ENCODE peak calls at places on chromosomes 1 and 21, in seven cellular contexts. F is testis, C is H1, U is adrenal gland, K is IMR-90, W is GM12891, V is transverse colon. N is an unnamed sample.

GRCh38 chr1:96557336-96557735 is 164.2 kb upstream of the PTBP2 start:
- DNase-seq in U (no peak), F (no peak), K (peak), W (no peak), V (no peak), C (no peak), N (no peak)

GRCh38 chr1:232110281-232111090 is 483.9 kb downstream of the DISC1 start:
- DNase-seq in W (no peak), K (peak), F (no peak), U (no peak), C (peak), V (no peak), N (no peak)

GRCh38 chr21:39004776-39005605 is 178.3 kb downstream of the PSMG1 start:
- DNase-seq in C (no peak), U (peak), K (peak), F (no peak), W (no peak), V (peak), N (no peak)

GRCh38 chr1:154404511-154404931 is 622 bp upstream of the IL6R start:
- DNase-seq in W (no peak), F (no peak), V (no peak), U (no peak), K (no peak), C (no peak), N (no peak)

GRCh38 chr21:43718872-43719747 is at the start of gene PDXK:
- DNase-seq in F (peak), W (peak), V (peak), K (peak), C (peak), U (peak), N (peak)

GRCh38 chr21:31593161-31593560 is 66.3 kb upstream of the SOD1 start:
- DNase-seq in V (no peak), U (no peak), C (no peak), F (no peak), K (no peak), W (no peak), N (no peak)

GRCh38 chr1:197663178-197663953 is 111.9 kb downstream of the DENND1B start:
- DNase-seq in V (no peak), U (no peak), K (no peak), F (no peak), C (no peak), W (no peak), N (no peak)

GRCh38 chr21:44466996-44467858 is 11.9 kb downstream of the LRRC3 start:
- DNase-seq in W (no peak), C (no peak), F (no peak), K (no peak), V (no peak), U (no peak), N (no peak)

GRCh38 chr1:99554727-99555126 is 91.2 kb upstream of the PALMD start:
- DNase-seq in U (no peak), K (no peak), W (no peak), C (no peak), F (no peak), V (no peak), N (no peak)

GRCh38 chr1:163090321-163090945 is 21.3 kb downstream of the RGS4 start:
- DNase-seq in W (no peak), V (no peak), K (peak), U (no peak), F (no peak), C (no peak), N (no peak)

GRCh38 chr1:109112056-109112651 is 1.8 kb upstream of the ELAPOR1 start:
- DNase-seq in W (no peak), V (no peak), K (peak), C (no peak), F (no peak), U (no peak), N (peak)

GRCh38 chr1:5990913-5991783 is 1.1 kb downstream of the NPHP4 start:
- DNase-seq in U (peak), K (peak), C (no peak), F (peak), V (peak), W (peak), N (peak)

GRCh38 chr1:69523032-69523431 is 44.7 kb upstream of the LRRC7 start:
- DNase-seq in V (no peak), W (no peak), F (no peak), K (peak), C (no peak), U (no peak), N (peak)

GRCh38 chr1:236018885-236019453 is 45.9 kb downstream of the NID1 start:
- DNase-seq in V (peak), C (no peak), U (peak), F (peak), W (no peak), K (peak), N (no peak)

GRCh38 chr1:37473431-37474050 is 839 bp upstream of the ZC3H12A start:
- DNase-seq in V (no peak), U (peak), W (no peak), K (no peak), C (no peak), F (no peak), N (no peak)

GRCh38 chr1:30908886-30909777 is 574 bp upstream of the SDC3 start:
- DNase-seq in F (no peak), W (no peak), U (peak), K (no peak), C (peak), V (peak), N (no peak)

GRCh38 chr1:58784758-58785423 is 1.0 kb upstream of the JUN start:
- DNase-seq in K (peak), U (peak), V (peak), C (peak), F (peak), W (peak), N (no peak)
- TF ChIP-seq POLR2A in K (peak), U (peak), V (peak), C (peak), F (no peak), W (peak), N (peak)

DNA sequence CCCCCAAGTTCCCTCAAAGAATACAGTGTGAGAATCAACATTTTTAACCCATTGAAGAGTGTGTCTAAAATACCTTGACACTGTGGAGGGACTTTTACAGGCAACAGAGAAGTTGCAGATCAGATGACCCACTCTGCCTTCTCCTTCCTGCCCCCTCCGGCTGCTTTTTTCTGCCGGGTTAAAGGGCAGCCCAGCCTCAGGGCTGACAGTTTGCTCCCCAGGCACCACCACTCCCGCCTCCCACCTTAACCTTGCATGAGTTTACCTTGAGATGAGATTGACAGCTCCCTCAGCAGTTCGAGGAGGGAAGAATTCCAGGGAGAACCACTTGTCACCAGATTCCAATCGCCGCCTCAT is 3.2 kb downstream of the MTHFR start:
- DNase-seq in W (no peak), K (peak), F (peak), V (no peak), C (no peak), U (peak), N (no peak)
- TF ChIP-seq POLR2A in W (no peak), K (no peak), F (no peak), V (no peak), C (no peak), U (no peak), N (no peak)

GRCh38 chr1:151977662-151978230 is 15.9 kb downstream of the S100A10 start:
- DNase-seq in V (no peak), F (no peak), C (no peak), W (no peak), K (no peak), U (no peak), N (no peak)
- TF ChIP-seq POLR2A in V (no peak), F (no peak), C (no peak), W (no peak), K (no peak), U (no peak), N (no peak)

GRCh38 chr1:61076728-61077675 is 5.4 kb upstream of the NFIA start:
- DNase-seq in C (peak), W (no peak), F (peak), U (peak), K (peak), V (peak), N (no peak)
- TF ChIP-seq POLR2A in C (no peak), W (no peak), F (no peak), U (peak), K (no peak), V (peak), N (peak)